ENCODE peak calls at places on chromosomes 12 and 14, in four cellular contexts. One of them, this sample, is unnamed.

GRCh38 chr12:108649668-108650067 is 16.0 kb upstream of the SELPLG start:
- DNase-seq in mesendoderm: no peak
- DNase-seq in H9: no peak
- DNase-seq in H1: no peak
- DNase-seq in this sample: peak; percentile 94

GRCh38 chr12:97552410-97553050 is 89.9 kb downstream of the RMST start:
- DNase-seq in H9: no peak
- DNase-seq in H1: no peak
- DNase-seq in mesendoderm: no peak
- DNase-seq in this sample: no peak

GRCh38 chr14:77040309-77040994 is 11.9 kb upstream of the IRF2BPL start:
- DNase-seq in H9: peak; percentile 85
- DNase-seq in H1: peak; percentile 80
- DNase-seq in mesendoderm: peak; percentile 91
- DNase-seq in this sample: peak; percentile 99

GRCh38 chr12:75819512-75819911 is 212.1 kb downstream of the PHLDA1 start:
- DNase-seq in mesendoderm: no peak
- DNase-seq in H9: no peak
- DNase-seq in H1: no peak
- DNase-seq in this sample: no peak

GRCh38 chr14:85634205-85634604 is 104.3 kb downstream of the FLRT2 start:
- DNase-seq in H9: no peak
- DNase-seq in H1: no peak
- DNase-seq in mesendoderm: no peak
- DNase-seq in this sample: no peak

GRCh38 chr14:105473677-105474477 is 744 bp upstream of the CRIP2 start:
- DNase-seq in mesendoderm: peak; percentile 98
- DNase-seq in H9: peak; percentile 97
- DNase-seq in H1: peak; percentile 96
- DNase-seq in this sample: peak; percentile 78

GRCh38 chr12:27330846-27331245 is 1.8 kb upstream of the BMAL2 start:
- DNase-seq in H9: no peak
- DNase-seq in mesendoderm: no peak
- DNase-seq in H1: no peak
- DNase-seq in this sample: no peak

GRCh38 chr14:49420201-49420600 is 166.0 kb downstream of the RPS29 start:
- DNase-seq in H9: no peak
- DNase-seq in mesendoderm: no peak
- DNase-seq in H1: no peak
- DNase-seq in this sample: no peak

GRCh38 chr14:105495101-105495989 is 4.3 kb downstream of the TEDC1 start:
- DNase-seq in H1: no peak
- DNase-seq in mesendoderm: no peak
- DNase-seq in H9: peak; percentile 18
- DNase-seq in this sample: no peak

DNA sequence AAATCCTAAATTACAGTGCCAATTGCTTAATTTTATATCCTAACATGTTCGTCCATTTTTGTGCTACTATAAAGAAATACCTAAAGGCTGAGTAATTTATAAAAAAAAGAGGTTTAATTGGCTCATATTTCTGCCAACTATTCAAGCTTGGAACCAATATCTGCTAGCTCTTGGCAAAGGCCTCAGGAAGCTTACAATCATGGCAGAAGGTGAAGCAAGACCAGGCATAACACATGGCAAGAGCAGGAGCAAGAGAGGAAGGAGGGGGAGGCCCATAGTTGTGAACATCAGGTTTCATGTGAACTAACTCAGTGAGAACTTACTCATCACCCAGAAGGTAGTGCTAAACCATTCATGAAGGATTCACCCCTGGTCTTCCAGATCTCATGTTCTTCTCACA is 494.3 kb downstream of the CCER1 start:
- DNase-seq in H1: no peak
- DNase-seq in mesendoderm: no peak
- DNase-seq in H9: no peak
- DNase-seq in this sample: no peak
- H4K5ac ChIP-seq in H1: no peak overlapping the region
- H4K5ac ChIP-seq in mesendoderm: no peak overlapping the region
- H4K5ac ChIP-seq in H9: no peak overlapping the region
- H4K5ac ChIP-seq in this sample: no peak overlapping the region

DNA sequence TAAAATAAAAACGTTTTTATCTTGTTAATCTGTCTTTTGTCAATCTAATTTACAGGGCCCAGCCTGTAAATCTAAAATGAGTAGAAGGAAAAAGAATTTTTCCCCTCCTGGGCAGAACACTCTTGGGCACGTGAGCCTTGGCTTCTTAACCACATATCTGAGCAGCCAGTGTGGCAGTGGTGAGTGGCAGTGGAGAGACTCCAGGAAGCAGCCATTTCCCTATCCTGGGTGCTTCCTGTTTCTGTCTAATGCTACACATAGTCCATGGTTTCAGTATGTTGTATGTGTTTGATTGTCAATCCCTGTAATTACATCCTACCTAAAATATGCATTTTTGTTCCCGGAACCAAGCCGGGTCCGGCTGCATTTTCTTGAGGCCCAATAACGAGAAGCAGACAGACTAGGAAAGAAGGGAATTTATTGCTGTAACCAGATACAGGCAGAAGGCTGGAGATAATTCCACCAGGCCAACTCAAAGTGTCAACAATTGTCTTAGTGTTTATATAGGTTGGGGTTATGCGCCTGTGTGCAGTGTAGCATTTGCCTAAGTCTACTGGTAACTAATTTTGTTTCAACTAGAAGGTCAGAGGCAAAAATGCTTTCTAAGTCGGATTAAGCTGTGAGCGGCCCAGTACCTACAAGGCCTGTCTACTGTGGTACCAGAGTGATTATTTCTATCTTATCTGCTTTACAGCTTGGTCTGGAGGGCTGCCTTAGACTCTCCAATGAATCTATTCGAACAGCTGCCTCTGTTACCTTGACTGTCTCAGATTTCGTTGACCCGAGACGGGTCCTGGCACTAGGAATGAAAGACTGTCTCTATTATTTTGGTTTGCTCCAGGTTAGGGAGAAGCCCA is 82.4 kb upstream of the RESF1 start:
- DNase-seq in H9: no peak
- DNase-seq in H1: no peak
- DNase-seq in mesendoderm: peak; percentile 58
- DNase-seq in this sample: no peak
- H4K5ac ChIP-seq in H9: no peak overlapping the region
- H4K5ac ChIP-seq in H1: no peak overlapping the region
- H4K5ac ChIP-seq in mesendoderm: no peak overlapping the region
- H4K5ac ChIP-seq in this sample: no peak overlapping the region

GRCh38 chr12:121010860-121011259 is 5.4 kb downstream of the C12orf43 start:
- DNase-seq in H1: no peak
- DNase-seq in H9: no peak
- DNase-seq in mesendoderm: no peak
- DNase-seq in this sample: no peak
- H4K5ac ChIP-seq in H1: no peak overlapping the region
- H4K5ac ChIP-seq in H9: no peak overlapping the region
- H4K5ac ChIP-seq in mesendoderm: no peak overlapping the region
- H4K5ac ChIP-seq in this sample: no peak overlapping the region

DNA sequence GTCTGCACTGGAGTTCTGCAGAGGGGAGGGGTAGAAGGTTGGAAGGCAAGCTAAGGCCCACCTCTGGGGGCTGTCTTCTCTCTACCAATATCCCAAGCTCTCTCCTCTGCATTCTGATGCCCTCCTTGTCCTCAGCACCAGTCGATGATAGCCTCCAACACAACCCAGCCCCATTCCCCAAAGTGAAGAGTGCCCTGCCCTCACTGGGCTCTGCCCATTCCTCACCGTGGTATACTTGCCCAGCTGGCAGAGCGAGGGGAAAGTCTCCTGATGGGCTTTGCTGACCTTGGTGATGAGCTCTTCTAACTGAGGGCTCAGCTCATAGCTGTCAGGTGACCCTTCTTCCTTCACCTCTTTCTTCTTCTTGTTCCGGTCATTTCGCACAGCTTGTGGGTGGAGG is 7.2 kb upstream of the ITGB7 start:
- DNase-seq in H9: no peak
- DNase-seq in H1: no peak
- DNase-seq in mesendoderm: no peak
- DNase-seq in this sample: no peak
- H4K5ac ChIP-seq in H9: no peak overlapping the region
- H4K5ac ChIP-seq in H1: no peak overlapping the region
- H4K5ac ChIP-seq in mesendoderm: peak overlapping the region; percentile 7
- H4K5ac ChIP-seq in this sample: no peak overlapping the region

DNA sequence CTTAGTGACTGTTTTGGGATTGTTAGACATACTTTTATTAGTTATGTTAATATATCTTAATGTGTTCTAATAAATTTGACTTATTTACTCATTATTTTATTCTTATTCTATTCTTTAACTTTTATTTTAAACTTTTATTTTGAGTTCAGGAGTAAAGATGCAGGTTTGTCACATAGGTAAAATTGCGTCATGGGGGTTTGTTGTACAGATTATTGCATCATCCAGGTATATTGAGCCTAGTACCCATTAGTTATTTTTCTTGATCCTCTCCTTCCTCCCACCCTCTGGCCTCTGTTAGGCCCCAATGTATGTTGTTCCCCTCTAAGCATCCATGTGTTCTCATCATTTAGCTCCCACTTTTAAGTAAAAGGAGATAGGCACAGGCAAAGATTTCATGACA is 495.5 kb downstream of the MDGA2 start:
- DNase-seq in H9: no peak
- DNase-seq in H1: no peak
- DNase-seq in mesendoderm: no peak
- DNase-seq in this sample: no peak
- H4K5ac ChIP-seq in H9: no peak overlapping the region
- H4K5ac ChIP-seq in H1: no peak overlapping the region
- H4K5ac ChIP-seq in mesendoderm: no peak overlapping the region
- H4K5ac ChIP-seq in this sample: no peak overlapping the region

GRCh38 chr14:96187216-96188050 is 17.2 kb upstream of the BDKRB2 start:
- DNase-seq in H9: no peak
- DNase-seq in H1: no peak
- DNase-seq in mesendoderm: no peak
- DNase-seq in this sample: peak; percentile 64

GRCh38 chr14:96182546-96182945 is 22.1 kb upstream of the BDKRB2 start:
- DNase-seq in H1: no peak
- DNase-seq in mesendoderm: no peak
- DNase-seq in H9: no peak
- DNase-seq in this sample: no peak

GRCh38 chr14:96181188-96181762 is 23.4 kb upstream of the BDKRB2 start:
- DNase-seq in mesendoderm: no peak
- DNase-seq in H9: no peak
- DNase-seq in H1: no peak
- DNase-seq in this sample: no peak

GRCh38 chr14:96189288-96189711 is 15.3 kb upstream of the BDKRB2 start:
- DNase-seq in mesendoderm: no peak
- DNase-seq in H9: no peak
- DNase-seq in H1: no peak
- DNase-seq in this sample: peak; percentile 97

DNA sequence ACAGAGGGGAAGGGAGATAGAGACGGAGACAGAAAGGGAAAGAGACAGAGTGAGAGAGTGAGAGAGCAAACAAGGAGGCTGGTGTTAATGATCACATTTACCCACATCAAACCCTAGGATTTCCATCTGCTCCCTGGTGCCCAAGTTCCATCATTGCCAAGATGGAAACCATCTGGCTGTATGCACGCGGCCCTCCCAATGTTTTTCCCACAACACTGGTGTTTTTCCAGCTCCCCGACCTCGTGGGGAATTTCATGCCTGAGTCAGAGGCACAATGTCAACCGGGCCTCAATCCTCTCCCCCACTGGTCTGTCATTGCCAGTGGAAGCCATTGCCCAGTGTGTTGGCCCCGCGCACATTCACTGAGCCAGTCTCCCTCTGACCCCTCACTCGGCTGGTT is 19.9 kb upstream of the BDKRB2 start:
- DNase-seq in mesendoderm: no peak
- DNase-seq in H1: no peak
- DNase-seq in H9: no peak
- DNase-seq in this sample: peak; percentile 55
- H4K5ac ChIP-seq in mesendoderm: no peak overlapping the region
- H4K5ac ChIP-seq in H1: no peak overlapping the region
- H4K5ac ChIP-seq in H9: no peak overlapping the region
- H4K5ac ChIP-seq in this sample: peak overlapping the region; percentile 43